ENCODE peak calls at places on chromosomes 5 and 9, in five cellular contexts. H, R, T, U and J are unnamed samples.

GRCh38 chr9:123569343-123569694 is 213.3 kb downstream of the CRB2 start:
- DNase-seq in H (no peak), R (no peak), T (no peak), U (no peak), J (no peak)

GRCh38 chr5:135203019-135203418 is 169.0 kb upstream of the PITX1 start:
- DNase-seq in T (no peak), R (no peak), U (no peak), H (no peak), J (no peak)

GRCh38 chr5:109880907-109881685 is 191.4 kb downstream of the MAN2A1 start:
- DNase-seq in T (no peak), R (no peak), U (no peak), H (no peak), J (no peak)

GRCh38 chr9:137053944-137054931 is at the start of gene ENTPD2:
- DNase-seq in T (no peak), U (no peak), H (peak; percentile 35), R (peak; percentile 95), J (peak; percentile 74)

GRCh38 chr5:10467281-10468198 is 25.9 kb downstream of the ROPN1L start:
- DNase-seq in U (no peak), H (no peak), T (no peak), R (no peak), J (no peak)

GRCh38 chr9:37529111-37529510 is 43.4 kb downstream of the POLR1E start:
- DNase-seq in U (peak; percentile 40), H (no peak), R (no peak), T (no peak), J (no peak)

GRCh38 chr5:107476783-107477182 is 194.0 kb downstream of the EFNA5 start:
- DNase-seq in H (no peak), U (peak; percentile 80), T (no peak), R (no peak), J (no peak)

GRCh38 chr5:172407861-172408260 is 46.5 kb downstream of the SH3PXD2B start:
- DNase-seq in T (no peak), H (no peak), U (no peak), R (no peak), J (no peak)

GRCh38 chr9:6911901-6912650 is 154.3 kb downstream of the KDM4C start:
- DNase-seq in T (no peak), H (no peak), U (no peak), R (no peak), J (no peak)

GRCh38 chr9:19788152-19788551 is 685 bp downstream of the SLC24A2 start:
- DNase-seq in R (no peak), H (no peak), U (no peak), T (no peak), J (peak; percentile 69)

GRCh38 chr5:15105799-15106393 is 234.3 kb upstream of the ANKH start:
- DNase-seq in H (peak; percentile 36), U (no peak), R (peak; percentile 60), T (peak; percentile 22), J (peak; percentile 67)

GRCh38 chr9:114016629-114017423 is 61.3 kb downstream of the AMBP start:
- DNase-seq in U (no peak), T (no peak), H (no peak), R (no peak), J (peak; percentile 37)

GRCh38 chr9:138102246-138103051 is 224.9 kb downstream of the CACNA1B start:
- DNase-seq in R (no peak), T (no peak), H (no peak), U (no peak), J (peak; percentile 23)

GRCh38 chr9:93861736-93862358 is 93.3 kb downstream of the BARX1 start:
- DNase-seq in T (no peak), U (no peak), R (no peak), H (no peak), J (no peak)

GRCh38 chr9:38074441-38074943 is 5.5 kb upstream of the SHB start:
- DNase-seq in H (peak; percentile 72), T (no peak), R (no peak), U (no peak), J (no peak)

GRCh38 chr5:174794941-174795672 is 70.7 kb downstream of the MSX2 start:
- DNase-seq in T (no peak), U (no peak), H (no peak), R (no peak), J (no peak)

GRCh38 chr9:124839612-124840299 is 13.5 kb upstream of the WDR38 start:
- DNase-seq in T (peak; percentile 33), H (peak; percentile 43), U (no peak), R (peak; percentile 45), J (no peak)

GRCh38 chr9:89731262-89731980 is 126.6 kb downstream of the GADD45G start:
- DNase-seq in T (no peak), U (no peak), H (no peak), R (no peak), J (no peak)

GRCh38 chr9:89732295-89732951 is 127.6 kb downstream of the GADD45G start:
- DNase-seq in U (no peak), T (no peak), H (no peak), R (no peak), J (no peak)

GRCh38 chr9:89729954-89730530 is 125.2 kb downstream of the GADD45G start:
- DNase-seq in U (no peak), R (no peak), H (no peak), T (no peak), J (no peak)

GRCh38 chr9:89732952-89733349 is 128.1 kb downstream of the GADD45G start:
- DNase-seq in T (no peak), H (no peak), R (no peak), U (no peak), J (no peak)

GRCh38 chr9:89730715-89731114 is 125.9 kb downstream of the GADD45G start:
- DNase-seq in R (no peak), T (no peak), U (no peak), H (peak; percentile 33), J (no peak)
- H3K4me2 ChIP-seq in R (no peak overlapping the region), T (no peak overlapping the region), U (no peak overlapping the region), H (no peak overlapping the region), J (no peak overlapping the region)

DNA sequence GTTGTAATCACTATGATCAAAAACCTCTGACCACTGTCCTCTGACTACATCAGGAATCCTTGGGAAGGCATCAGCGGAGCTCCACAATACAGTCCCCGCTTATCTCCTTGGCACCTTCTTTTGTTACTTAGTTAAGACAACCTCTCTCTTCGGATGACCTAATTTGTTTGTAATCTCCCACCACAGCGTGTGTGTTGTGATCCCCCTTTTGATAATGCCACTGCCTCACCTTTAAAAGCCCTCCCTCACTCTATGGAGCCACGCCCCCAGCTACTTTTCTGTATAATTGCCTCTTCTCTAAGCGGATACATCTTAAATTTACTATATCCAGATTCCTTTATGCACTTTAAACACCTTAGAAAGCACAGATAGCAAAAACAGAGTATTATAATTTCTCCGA is 35.9 kb downstream of the OR2Y1 start:
- DNase-seq in H (no peak), U (no peak), T (no peak), R (no peak), J (no peak)
- TF ChIP-seq ATF3 in H (no peak), U (no peak), T (no peak), R (no peak), J (no peak)

GRCh38 chr9:133737071-133737773 is 930 bp downstream of the SARDH start:
- DNase-seq in H (no peak), T (no peak), R (no peak), U (no peak), J (no peak)
- H3K4me2 ChIP-seq in H (peak overlapping the region; percentile 91), T (peak overlapping the region; percentile 81), R (no peak overlapping the region), U (no peak overlapping the region), J (peak overlapping the region; percentile 63)

GRCh38 chr9:95171001-95171400 is 146.5 kb downstream of the FANCC start:
- DNase-seq in U (peak; percentile 13), H (no peak), R (no peak), T (no peak), J (no peak)
- TF ChIP-seq ATF3 in U (no peak), H (no peak), R (no peak), T (no peak), J (no peak)

DNA sequence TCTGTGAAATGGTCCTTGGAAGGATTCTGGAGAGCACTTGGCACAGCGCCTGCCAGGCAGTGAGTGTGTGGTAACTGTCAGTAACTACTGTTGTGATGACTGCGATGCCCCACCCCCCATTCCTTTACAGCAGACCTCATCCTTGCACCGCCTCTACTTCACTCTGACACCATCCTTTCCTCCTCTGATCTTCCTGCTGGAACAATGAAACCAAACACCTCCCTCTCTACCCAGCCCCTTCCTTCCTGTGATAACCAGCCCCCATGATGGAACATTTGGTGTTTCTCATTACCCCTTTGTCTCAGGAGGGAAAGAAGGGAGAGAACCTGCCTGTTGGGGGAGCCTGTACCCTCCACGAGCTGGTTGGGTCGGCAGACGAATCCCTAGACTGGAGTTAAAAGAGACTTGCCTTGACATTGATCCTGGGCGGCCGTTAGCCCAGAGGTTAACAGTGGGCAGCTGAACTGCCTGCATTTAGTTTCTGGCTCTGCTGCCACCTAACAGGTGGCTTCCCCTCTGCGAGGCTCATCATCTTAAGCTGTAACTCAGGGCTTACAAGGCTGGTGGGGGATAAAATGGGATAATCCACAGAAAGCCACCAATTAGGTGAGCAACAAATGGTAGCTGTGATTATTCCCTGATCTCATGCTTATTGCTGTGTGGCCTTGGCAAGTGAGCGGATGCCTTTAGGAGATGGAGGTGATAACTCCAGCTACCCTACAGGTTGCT is 34.2 kb upstream of the GRPEL2 start:
- DNase-seq in H (no peak), R (no peak), U (no peak), T (no peak), J (no peak)
- H3K4me2 ChIP-seq in H (no peak overlapping the region), R (no peak overlapping the region), U (no peak overlapping the region), T (no peak overlapping the region), J (no peak overlapping the region)

DNA sequence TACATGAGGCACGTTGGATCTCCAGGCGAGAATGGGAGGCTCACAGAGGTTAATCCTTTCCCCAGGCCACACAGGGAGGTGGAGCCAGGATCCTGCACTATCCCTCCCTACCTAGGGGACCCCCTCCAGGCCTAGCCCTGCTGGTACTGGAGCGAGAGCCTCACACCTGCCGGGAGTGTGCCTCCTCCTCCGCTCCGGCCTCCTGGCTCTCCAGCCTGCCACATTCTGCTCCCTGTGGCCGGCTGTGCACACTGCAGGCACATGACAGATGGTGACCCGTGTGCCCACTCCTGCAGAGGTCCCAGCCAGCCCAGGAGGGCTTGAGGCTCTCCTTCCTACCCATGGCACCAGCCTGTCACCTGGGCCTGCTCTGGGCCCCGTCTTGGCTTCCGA is 93.4 kb downstream of the RXRA start:
- DNase-seq in R (peak; percentile 53), H (no peak), T (no peak), U (no peak), J (no peak)
- TF ChIP-seq ATF3 in R (no peak), H (no peak), T (no peak), U (no peak), J (no peak)

GRCh38 chr9:36415822-36416515 is 15.9 kb upstream of the RNF38 start:
- DNase-seq in R (no peak), U (no peak), T (no peak), H (no peak), J (peak; percentile 27)
- H3K4me2 ChIP-seq in R (no peak overlapping the region), U (no peak overlapping the region), T (no peak overlapping the region), H (no peak overlapping the region), J (peak overlapping the region; percentile 48)

DNA sequence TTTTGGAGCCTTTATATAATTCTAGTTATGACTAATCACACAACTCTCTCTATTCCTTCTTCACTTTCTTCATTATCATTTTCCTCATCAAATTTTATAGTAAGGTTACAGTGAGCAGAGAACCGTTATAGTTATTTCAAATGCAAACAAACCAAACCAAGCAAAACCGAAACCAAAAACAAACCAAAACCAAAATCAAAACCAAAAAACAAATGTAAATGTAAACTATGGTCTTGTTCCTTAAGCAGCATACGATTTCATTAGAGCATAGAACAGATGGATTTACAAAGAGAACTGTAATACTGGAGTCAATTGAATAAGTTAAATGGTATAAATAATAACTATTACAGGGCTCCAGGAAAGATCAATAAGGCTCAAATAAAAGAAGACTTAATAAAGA is 447.1 kb downstream of the LRRC70 start:
- DNase-seq in T (no peak), U (no peak), R (no peak), H (no peak), J (no peak)
- TF ChIP-seq ATF3 in T (no peak), U (no peak), R (no peak), H (no peak), J (no peak)